ENCODE peak calls at places on chromosomes 5 and 9, in nine cellular contexts. T is WERI-Rb-1, K is foreskin fibroblast, E is psoas muscle, O is tibial artery, Y is fibroblast of villous mesenchyme, N is A549, W is BE2C, A is fibroblast of the aortic adventitia. V is an unnamed sample.

GRCh38 chr5:157915638-157916037 is 56.7 kb upstream of the CLINT1 start:
- DNase-seq in K (no peak), O (peak), T (no peak), W (peak), A (peak), N (peak), Y (peak), E (peak), V (no peak)

GRCh38 chr9:17052626-17053025 is 82.2 kb upstream of the CNTLN start:
- DNase-seq in E (no peak), K (no peak), O (no peak), W (no peak), A (no peak), T (no peak), Y (no peak), N (no peak), V (no peak)

GRCh38 chr5:36724429-36725332 is 118.3 kb downstream of the SLC1A3 start:
- DNase-seq in E (peak), O (peak), W (peak), K (no peak), T (no peak), A (no peak), Y (no peak), N (peak), V (no peak)

GRCh38 chr9:15416880-15417279 is 5.8 kb upstream of the SNAPC3 start:
- DNase-seq in Y (peak), K (no peak), E (no peak), O (no peak), W (peak), N (peak), T (peak), A (peak), V (peak)

GRCh38 chr5:147223951-147224791 is 10.7 kb upstream of the STK32A start:
- DNase-seq in O (no peak), T (peak), K (no peak), W (peak), A (peak), N (peak), Y (peak), E (no peak), V (peak)

GRCh38 chr9:113349434-113350337 is at the start of gene BSPRY:
- DNase-seq in K (no peak), A (no peak), T (no peak), Y (no peak), E (no peak), W (no peak), N (no peak), O (no peak), V (no peak)

GRCh38 chr5:16550316-16550952 is 66.4 kb downstream of the RETREG1 start:
- DNase-seq in O (no peak), T (peak), W (peak), N (peak), Y (peak), A (peak), K (peak), E (no peak), V (peak)

GRCh38 chr9:2164268-2164667 is 149.1 kb downstream of the SMARCA2 start:
- DNase-seq in E (no peak), O (no peak), T (no peak), A (no peak), W (no peak), Y (no peak), K (no peak), N (no peak), V (no peak)

GRCh38 chr5:116947691-116948528 is 373.3 kb upstream of the SEMA6A start:
- DNase-seq in Y (peak), A (no peak), E (peak), T (peak), O (no peak), W (peak), N (peak), K (no peak), V (no peak)

GRCh38 chr9:123953601-123954011 is 23.7 kb upstream of the DENND1A start:
- DNase-seq in W (no peak), K (no peak), E (no peak), T (no peak), Y (no peak), A (no peak), O (no peak), N (no peak), V (no peak)

GRCh38 chr9:4297151-4297794 is 2.6 kb downstream of the GLIS3 start:
- DNase-seq in W (no peak), O (peak), Y (peak), E (peak), A (peak), N (peak), T (peak), K (peak), V (peak)

GRCh38 chr9:81538929-81539716 is 150.2 kb downstream of the TLE1 start:
- DNase-seq in A (no peak), E (no peak), N (peak), T (no peak), W (no peak), Y (no peak), K (no peak), O (no peak), V (no peak)

GRCh38 chr5:148956632-148957385 is 106.1 kb downstream of the SH3TC2 start:
- DNase-seq in T (no peak), Y (no peak), A (no peak), W (no peak), K (no peak), O (no peak), E (no peak), N (no peak), V (no peak)

GRCh38 chr5:178477224-178478201 is 112.7 kb downstream of the COL23A1 start:
- DNase-seq in O (peak), A (no peak), E (no peak), K (no peak), W (no peak), Y (no peak), T (no peak), N (no peak), V (peak)

GRCh38 chr9:96741771-96742170 is 36.1 kb downstream of the ZNF510 start:
- DNase-seq in K (no peak), A (no peak), Y (no peak), O (no peak), N (no peak), W (no peak), T (no peak), E (no peak), V (no peak)

GRCh38 chr5:1973391-1974013 is 90.8 kb upstream of the IRX4 start:
- DNase-seq in O (no peak), N (no peak), K (no peak), T (no peak), A (no peak), E (no peak), Y (no peak), W (no peak), V (no peak)

GRCh38 chr9:21685502-21685901 is 116.9 kb upstream of the MTAP start:
- DNase-seq in W (no peak), Y (no peak), A (no peak), T (no peak), O (no peak), E (no peak), N (peak), K (no peak), V (no peak)

GRCh38 chr5:120615967-120616645 is 152.0 kb downstream of the PRR16 start:
- DNase-seq in O (no peak), N (peak), E (no peak), A (peak), T (no peak), K (peak), W (no peak), Y (peak), V (peak)

GRCh38 chr9:131420913-131421312 is 27.0 kb downstream of the PRRC2B start:
- DNase-seq in Y (peak), E (no peak), W (no peak), N (peak), T (no peak), A (peak), O (no peak), K (peak), V (peak)

GRCh38 chr5:34511915-34512314 is 144.2 kb upstream of the RAI14 start:
- DNase-seq in T (no peak), E (no peak), K (peak), W (no peak), N (no peak), A (peak), Y (peak), O (peak), V (no peak)

GRCh38 chr9:17970285-17970684 is 391.4 kb downstream of the SH3GL2 start:
- DNase-seq in E (no peak), N (no peak), W (no peak), O (no peak), Y (no peak), T (no peak), A (no peak), K (no peak), V (no peak)

GRCh38 chr9:2610985-2611384 is 10.6 kb upstream of the VLDLR start:
- DNase-seq in E (no peak), T (no peak), Y (peak), A (peak), K (no peak), O (no peak), W (no peak), N (peak), V (peak)

GRCh38 chr5:99929067-99929805 is 605.9 kb upstream of the FAM174A start:
- DNase-seq in A (no peak), E (no peak), O (no peak), N (no peak), T (no peak), W (no peak), K (no peak), Y (no peak), V (no peak)

GRCh38 chr5:26737763-26738162 is 300.6 kb downstream of the CDH9 start:
- DNase-seq in N (no peak), O (no peak), T (no peak), Y (no peak), W (no peak), A (no peak), E (no peak), K (no peak), V (no peak)

GRCh38 chr5:95331358-95331757 is 46.5 kb upstream of the MCTP1 start:
- DNase-seq in K (no peak), A (no peak), Y (no peak), T (no peak), W (no peak), O (no peak), N (no peak), E (no peak), V (no peak)

GRCh38 chr9:30967484-30967883 is 1417.0 kb upstream of the ACO1 start:
- DNase-seq in Y (peak), W (no peak), T (no peak), A (no peak), O (no peak), N (peak), K (no peak), E (no peak), V (no peak)

GRCh38 chr9:125460883-125461475 is 199.4 kb downstream of the GAPVD1 start:
- DNase-seq in A (peak), W (no peak), K (peak), E (no peak), Y (peak), N (peak), O (no peak), T (no peak), V (peak)

GRCh38 chr9:36835271-36835996 is 198.6 kb downstream of the PAX5 start:
- DNase-seq in Y (no peak), N (no peak), K (no peak), T (no peak), A (no peak), E (no peak), W (no peak), O (peak), V (no peak)

GRCh38 chr9:82456621-82457020 is 468.0 kb downstream of the SPATA31D1 start:
- DNase-seq in O (no peak), T (no peak), A (peak), K (peak), Y (no peak), E (no peak), N (no peak), W (no peak), V (peak)

GRCh38 chr5:79582186-79582585 is 30.1 kb upstream of the TENT2 start:
- DNase-seq in E (no peak), T (no peak), K (no peak), O (no peak), A (no peak), N (no peak), Y (no peak), W (no peak), V (no peak)

GRCh38 chr5:139043127-139043905 is 154.9 kb downstream of the SIL1 start:
- DNase-seq in Y (no peak), O (no peak), N (no peak), T (no peak), K (no peak), W (no peak), E (no peak), A (peak), V (peak)

GRCh38 chr5:156913719-156914370 is 49.2 kb downstream of the TIMD4 start:
- DNase-seq in Y (no peak), N (no peak), O (no peak), A (no peak), K (no peak), E (no peak), W (no peak), T (no peak), V (no peak)

GRCh38 chr5:134509308-134510040 is 16.0 kb upstream of the JADE2 start:
- DNase-seq in O (peak), T (peak), W (peak), N (peak), K (peak), Y (peak), E (peak), A (peak), V (peak)

GRCh38 chr9:87387351-87388055 is 110.2 kb upstream of the DAPK1 start:
- DNase-seq in O (no peak), Y (no peak), T (no peak), W (no peak), E (no peak), N (no peak), A (peak), K (no peak), V (peak)

GRCh38 chr5:76372320-76373054 is 30.6 kb upstream of the IQGAP2 start:
- DNase-seq in T (no peak), A (peak), E (no peak), K (peak), Y (peak), O (no peak), N (peak), W (peak), V (peak)

GRCh38 chr5:140881889-140882590 is at the start of gene PCDHA13:
- DNase-seq in K (no peak), W (no peak), E (no peak), T (peak), O (no peak), N (no peak), Y (peak), A (no peak), V (no peak)

GRCh38 chr9:134473353-134474057 is 147.2 kb downstream of the RXRA start:
- DNase-seq in K (no peak), O (no peak), E (no peak), T (no peak), Y (no peak), A (no peak), N (no peak), W (no peak), V (no peak)

GRCh38 chr5:158943057-158943456 is 156.7 kb downstream of the EBF1 start:
- DNase-seq in W (no peak), K (peak), N (peak), A (peak), E (peak), Y (peak), O (no peak), T (no peak), V (peak)

GRCh38 chr9:104780796-104781395 is 17.0 kb downstream of the NIPSNAP3B start:
- DNase-seq in E (no peak), Y (peak), N (peak), A (peak), W (no peak), T (no peak), K (no peak), O (no peak), V (peak)

GRCh38 chr5:172110921-172111873 is 76.8 kb downstream of the STK10 start:
- DNase-seq in T (no peak), Y (peak), W (peak), A (peak), E (peak), N (no peak), O (no peak), K (peak), V (peak)
- TF ChIP-seq CTCF in T (no peak), Y (no peak), W (no peak), A (no peak), E (no peak), N (no peak), O (no peak), K (no peak), V (no peak)

GRCh38 chr5:55691265-55692105 is 20.6 kb downstream of the SLC38A9 start:
- DNase-seq in T (no peak), E (no peak), W (no peak), A (peak), Y (peak), N (peak), K (peak), O (no peak), V (peak)
- H3K4me3 ChIP-seq in T (no peak), E (peak), W (no peak), A (no peak), Y (no peak), N (no peak), K (no peak), O (no peak), V (no peak)

DNA sequence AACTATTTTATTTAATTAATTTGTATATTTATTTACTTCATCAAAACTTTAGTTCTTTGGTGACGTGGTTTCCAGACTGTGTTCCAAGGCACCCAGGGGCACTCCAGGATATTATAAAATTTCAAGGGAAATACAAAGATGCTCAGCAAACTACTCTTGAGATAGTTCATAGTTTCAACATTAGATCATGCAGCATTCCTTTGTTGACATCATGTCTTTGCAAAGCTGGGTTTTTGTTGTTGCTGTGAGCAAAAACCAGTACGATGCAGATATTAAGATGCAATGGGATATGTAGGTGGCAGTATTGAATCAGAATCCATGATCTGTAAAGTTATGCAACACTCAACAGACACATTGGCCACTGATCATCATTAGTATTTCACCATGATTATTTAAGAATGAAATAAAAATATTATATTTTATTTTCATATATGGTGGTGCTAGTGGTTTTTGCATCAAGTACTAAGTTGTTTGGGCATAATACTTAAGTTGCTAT is 219.7 kb downstream of the ADCY2 start:
- DNase-seq in T (no peak), O (no peak), N (no peak), A (no peak), Y (no peak), E (no peak), W (no peak), K (no peak), V (no peak)
- TF ChIP-seq CTCF in T (no peak), O (no peak), N (no peak), A (no peak), Y (no peak), E (no peak), W (no peak), K (no peak), V (no peak)

GRCh38 chr9:129110740-129111142 is at the start of gene CRAT:
- DNase-seq in T (peak), Y (peak), O (peak), A (peak), W (peak), K (peak), E (peak), N (peak), V (peak)

GRCh38 chr9:129109952-129110739 is 447 bp downstream of the CRAT start:
- DNase-seq in Y (peak), N (peak), W (peak), K (peak), A (peak), E (peak), T (peak), O (peak), V (peak)

GRCh38 chr9:129108083-129108804 is 2.3 kb downstream of the CRAT start:
- DNase-seq in A (no peak), E (no peak), N (no peak), K (no peak), Y (no peak), W (no peak), T (no peak), O (no peak), V (no peak)

GRCh38 chr9:129108805-129109370 is 1.7 kb downstream of the CRAT start:
- DNase-seq in N (no peak), Y (no peak), A (no peak), W (no peak), K (no peak), T (no peak), O (no peak), E (peak), V (no peak)

GRCh38 chr9:129109504-129109903 is 1.1 kb downstream of the CRAT start:
- DNase-seq in A (peak), W (peak), Y (peak), N (peak), K (peak), T (peak), E (peak), O (peak), V (peak)
- H3K4me3 ChIP-seq in A (peak), W (no peak), Y (peak), N (peak), K (peak), T (no peak), E (peak), O (peak), V (peak)

DNA sequence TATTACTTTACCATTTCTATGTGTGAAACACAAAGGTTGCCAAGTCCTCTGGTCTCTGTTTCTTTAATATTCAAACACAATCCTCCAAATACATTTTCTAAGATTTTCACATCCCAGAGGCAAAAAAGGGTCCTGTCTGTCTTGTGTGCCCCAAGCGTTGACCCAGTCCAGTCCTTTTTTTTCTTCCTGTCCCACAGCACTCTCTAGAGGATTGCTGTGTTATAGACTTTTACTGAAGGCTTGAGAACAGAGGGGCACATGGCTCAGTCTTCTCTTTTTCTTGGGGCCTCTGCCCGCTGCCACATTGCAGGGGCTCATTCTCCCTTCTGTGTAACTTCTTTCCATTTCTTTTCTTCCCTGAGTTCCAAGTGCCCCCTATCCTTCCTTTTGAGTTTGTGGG is 78.6 kb upstream of the SLC28A3 start:
- DNase-seq in N (no peak), T (no peak), Y (no peak), A (no peak), O (no peak), K (no peak), W (no peak), E (no peak), V (no peak)
- TF ChIP-seq CTCF in N (no peak), T (peak), Y (no peak), A (no peak), O (no peak), K (no peak), W (no peak), E (no peak), V (peak)

GRCh38 chr5:464446-464842 is 21.5 kb downstream of the EXOC3 start:
- DNase-seq in Y (no peak), W (no peak), A (no peak), E (no peak), K (no peak), O (no peak), T (no peak), N (no peak), V (no peak)
- H3K4me3 ChIP-seq in Y (no peak), W (no peak), A (no peak), E (no peak), K (no peak), O (no peak), T (no peak), N (no peak), V (no peak)

GRCh38 chr5:113294341-113295110 is 140.3 kb downstream of the TSSK1B start:
- DNase-seq in W (peak), Y (peak), A (peak), K (peak), E (peak), T (peak), O (peak), N (peak), V (peak)
- TF ChIP-seq CTCF in W (peak), Y (peak), A (peak), K (peak), E (no peak), T (peak), O (no peak), N (peak), V (peak)

DNA sequence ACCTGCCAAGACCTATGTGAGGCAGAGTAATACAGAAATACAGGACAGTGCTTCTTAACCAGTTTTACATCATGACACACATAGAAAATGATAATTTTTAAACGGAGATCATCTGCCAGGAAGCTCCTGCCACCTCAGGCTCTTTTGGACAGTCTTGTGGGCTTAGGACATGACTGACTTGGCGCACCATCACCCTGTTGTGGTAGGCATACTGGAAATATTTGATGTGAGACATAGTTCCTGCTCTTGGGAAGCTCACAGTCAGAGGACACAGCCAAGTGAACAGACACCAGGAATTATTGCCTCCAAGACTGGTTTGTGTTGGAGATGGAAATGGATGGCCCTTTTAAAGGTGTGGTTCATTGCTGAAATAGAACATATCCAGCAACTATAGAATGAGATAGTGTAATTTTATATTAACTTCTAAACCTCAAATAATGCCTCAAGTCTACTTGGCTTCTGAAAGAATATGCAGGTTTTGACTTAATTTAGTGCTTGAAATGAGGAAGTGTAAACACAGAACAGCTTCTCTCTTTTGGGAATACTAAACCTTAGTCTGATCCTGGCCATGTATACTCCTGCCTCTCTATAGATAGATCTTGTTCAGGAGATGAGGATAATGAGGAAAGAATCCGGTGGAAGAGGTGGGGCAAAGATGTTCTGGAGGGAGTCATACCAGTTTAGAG is 19.7 kb downstream of the CPEB4 start:
- DNase-seq in E (no peak), O (no peak), Y (no peak), W (no peak), K (no peak), A (no peak), T (no peak), N (no peak), V (peak)
- H3K4me3 ChIP-seq in E (peak), O (no peak), Y (no peak), W (no peak), K (no peak), A (no peak), T (no peak), N (no peak), V (no peak)

V was measured in AG10803.